ENCODE peak calls at places on chromosomes 13 and 19, in nine cellular contexts. C is psoas muscle; I is fibroblast of lung; Y is GM23338; D is mammary epithelial cell; G is right lobe of liver; U is H1; A is left lung; N is CD4-positive, alpha-beta T cell. E is an unnamed sample. For H3K27me3, the result is how much of the 10 kb centered on the place peaks cover.

GRCh38 chr13:20174656-20175405 is 14.0 kb upstream of the GJA3 start:
- DNase-seq in Y (no peak), G (no peak), N (no peak), C (peak), U (no peak), I (peak), A (peak), D (peak), E (peak)

GRCh38 chr19:29577662-29577963 is 28.5 kb upstream of the POP4 start:
- DNase-seq in N (no peak), I (no peak), A (no peak), D (no peak), C (no peak), Y (no peak), G (no peak), U (no peak), E (no peak)

GRCh38 chr19:55912916-55913315 is 19.2 kb downstream of the NLRP13 start:
- DNase-seq in A (no peak), N (no peak), U (no peak), I (no peak), D (no peak), C (no peak), G (no peak), Y (no peak), E (no peak)

GRCh38 chr19:516884-517424 is 9.7 kb downstream of the TPGS1 start:
- DNase-seq in G (no peak), U (no peak), I (no peak), N (no peak), A (no peak), C (no peak), Y (no peak), D (no peak), E (no peak)

GRCh38 chr13:42174344-42175162 is 97.4 kb upstream of the AKAP11 start:
- DNase-seq in A (no peak), G (no peak), Y (peak), U (no peak), N (no peak), C (no peak), I (peak), D (no peak), E (no peak)

GRCh38 chr19:55299991-55300390 is 16.2 kb downstream of the BRSK1 start:
- DNase-seq in G (no peak), U (no peak), A (no peak), D (no peak), N (no peak), Y (no peak), I (no peak), C (no peak), E (no peak)

GRCh38 chr19:34555447-34555846 is 73.9 kb downstream of the WTIP start:
- DNase-seq in I (peak), C (no peak), N (no peak), Y (peak), G (no peak), U (no peak), A (no peak), D (peak), E (peak)

GRCh38 chr13:106566682-106567420 is 1.1 kb downstream of the ARGLU1 start:
- DNase-seq in G (peak), D (peak), A (peak), I (peak), Y (peak), C (peak), N (peak), U (no peak), E (peak)

GRCh38 chr19:38514812-38515633 is 81.5 kb downstream of the RYR1 start:
- DNase-seq in U (peak), N (peak), G (peak), A (peak), Y (peak), D (peak), C (peak), I (peak), E (peak)

GRCh38 chr13:96003304-96003703 is 49.9 kb downstream of the UGGT2 start:
- DNase-seq in I (peak), A (no peak), U (no peak), C (no peak), D (peak), G (no peak), N (no peak), Y (peak), E (no peak)

GRCh38 chr19:38667552-38668205 is 20.2 kb downstream of the ACTN4 start:
- DNase-seq in N (no peak), C (no peak), A (no peak), Y (no peak), I (peak), D (no peak), U (no peak), G (no peak), E (no peak)

GRCh38 chr13:75621147-75621546 is 15.0 kb upstream of the LMO7 start:
- DNase-seq in I (no peak), D (no peak), A (no peak), U (no peak), C (no peak), Y (no peak), N (no peak), G (no peak), E (no peak)

GRCh38 chr13:43388282-43389034 is 365.1 kb downstream of the DNAJC15 start:
- DNase-seq in N (no peak), Y (no peak), D (peak), G (no peak), A (no peak), C (no peak), I (no peak), U (no peak), E (peak)

GRCh38 chr13:62781866-62782265 is 1366.2 kb upstream of the PCDH20 start:
- DNase-seq in N (no peak), G (no peak), Y (no peak), A (no peak), I (no peak), C (no peak), U (no peak), D (no peak), E (no peak)

GRCh38 chr13:30033681-30034447 is 183.4 kb upstream of the UBL3 start:
- DNase-seq in C (no peak), I (peak), A (no peak), G (no peak), Y (no peak), U (no peak), D (peak), N (no peak), E (no peak)

GRCh38 chr13:110250258-110250891 is 56.6 kb downstream of the COL4A1 start:
- DNase-seq in I (peak), D (peak), A (no peak), N (no peak), Y (no peak), C (peak), U (peak), G (no peak), E (peak)

DNA sequence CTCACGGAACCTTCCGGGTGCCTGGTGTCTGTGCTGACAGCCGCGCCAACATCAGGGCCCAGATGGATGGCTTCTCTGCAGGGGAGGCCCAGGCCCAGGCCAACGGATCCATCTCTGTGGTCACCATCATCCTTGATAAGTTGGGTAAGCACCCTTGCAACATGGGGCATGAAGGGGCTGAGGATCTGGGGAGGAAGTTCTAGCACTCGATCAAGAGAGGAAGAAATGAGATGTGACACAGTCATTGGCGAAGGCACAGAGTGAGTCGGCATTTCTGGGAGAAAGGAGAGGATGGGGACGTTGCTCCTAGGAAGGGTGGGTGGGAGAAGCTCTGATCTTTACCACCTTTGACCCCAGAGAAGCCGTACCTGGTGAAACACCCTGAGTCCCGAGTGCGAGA is 4.4 kb downstream of the CILP2 start:
- DNase-seq in G (no peak), Y (no peak), N (no peak), D (no peak), U (no peak), A (no peak), I (no peak), C (no peak), E (no peak)
- H3K27ac ChIP-seq in G (no peak), Y (no peak), N (no peak), D (no peak), U (no peak), A (peak), I (no peak), C (no peak), E (no peak)

GRCh38 chr19:41994521-41994971 is 516 bp upstream of the ATP1A3 start:
- DNase-seq in C (no peak), N (no peak), D (no peak), A (no peak), U (no peak), Y (no peak), I (no peak), G (no peak), E (no peak)
- H3K27me3 ChIP-seq in C (under half), N (under half), D (under half), A (half or more), U (half or more), Y (under half), I (under half), G (under half), E (under half)

GRCh38 chr19:3573162-3573857 is 566 bp downstream of the HMG20B start:
- DNase-seq in U (peak), D (no peak), G (peak), C (peak), Y (peak), I (no peak), A (no peak), N (no peak), E (peak)
- H3K27ac ChIP-seq in U (peak), D (peak), G (peak), C (peak), Y (no peak), I (peak), A (peak), N (peak), E (peak)

GRCh38 chr19:1734328-1734966 is 18.9 kb upstream of the ONECUT3 start:
- DNase-seq in A (no peak), C (no peak), D (no peak), Y (no peak), I (no peak), N (no peak), G (no peak), U (no peak), E (no peak)

GRCh38 chr19:1739960-1740629 is 13.2 kb upstream of the ONECUT3 start:
- DNase-seq in I (no peak), C (no peak), D (no peak), N (no peak), U (no peak), Y (no peak), G (no peak), A (no peak), E (no peak)

GRCh38 chr19:1736916-1737315 is 16.4 kb upstream of the ONECUT3 start:
- DNase-seq in U (no peak), I (no peak), Y (no peak), C (no peak), D (no peak), A (no peak), G (no peak), N (no peak), E (no peak)

GRCh38 chr19:1736280-1736679 is 17.0 kb upstream of the ONECUT3 start:
- DNase-seq in C (no peak), G (no peak), D (no peak), Y (no peak), N (no peak), I (no peak), U (no peak), A (no peak), E (no peak)
- H3K27me3 ChIP-seq in C (under half), G (under half), D (under half), Y (under half), N (under half), I (under half), U (under half), A (half or more), E (under half)

DNA sequence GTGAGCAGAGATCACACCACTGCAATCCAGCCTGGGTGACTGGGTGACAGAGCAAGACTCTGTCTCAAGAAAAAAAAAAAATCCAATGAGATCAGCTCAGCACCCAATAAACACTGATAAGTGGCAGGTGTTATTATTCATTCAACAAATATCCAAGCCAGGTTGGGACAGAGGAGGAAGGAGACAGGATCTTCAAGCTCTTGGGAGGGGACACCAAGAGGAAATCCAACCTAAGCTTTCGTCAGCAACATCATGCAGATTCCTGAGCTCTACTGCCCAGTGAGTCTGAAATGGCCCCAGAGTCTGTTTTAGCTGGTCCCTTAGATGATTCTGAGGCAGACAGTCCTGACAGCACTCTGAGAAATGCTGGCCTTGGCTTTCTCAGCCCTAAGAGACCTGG is 7.7 kb downstream of the RFX1 start:
- DNase-seq in A (no peak), N (no peak), I (no peak), Y (no peak), U (no peak), G (no peak), C (no peak), D (no peak), E (no peak)
- H3K27ac ChIP-seq in A (no peak), N (no peak), I (no peak), Y (no peak), U (no peak), G (no peak), C (no peak), D (no peak), E (no peak)

GRCh38 chr19:35587326-35587725 is 1.4 kb downstream of the PMIS2 start:
- DNase-seq in C (no peak), D (no peak), N (no peak), U (no peak), Y (no peak), I (no peak), G (no peak), A (no peak), E (no peak)
- H3K27me3 ChIP-seq in C (under half), D (under half), N (under half), U (under half), Y (under half), I (under half), G (under half), A (under half), E (under half)

GRCh38 chr13:79547211-79547610 is 66.3 kb downstream of the NDFIP2 start:
- DNase-seq in G (no peak), D (no peak), N (no peak), I (no peak), A (no peak), C (no peak), U (no peak), Y (no peak), E (no peak)

GRCh38 chr13:79549355-79550106 is 68.6 kb downstream of the NDFIP2 start:
- DNase-seq in C (no peak), G (no peak), U (no peak), N (no peak), A (no peak), D (no peak), Y (no peak), I (peak), E (no peak)

GRCh38 chr13:79547821-79548220 is 66.9 kb downstream of the NDFIP2 start:
- DNase-seq in A (no peak), I (no peak), G (no peak), Y (no peak), C (no peak), N (no peak), D (no peak), U (no peak), E (no peak)

GRCh38 chr13:79543883-79544282 is 62.9 kb downstream of the NDFIP2 start:
- DNase-seq in U (no peak), I (no peak), G (no peak), N (no peak), C (no peak), Y (no peak), D (no peak), A (no peak), E (no peak)

GRCh38 chr13:79548886-79549285 is 67.9 kb downstream of the NDFIP2 start:
- DNase-seq in N (no peak), D (peak), C (no peak), A (no peak), U (no peak), I (peak), G (no peak), Y (no peak), E (no peak)
- H3K27ac ChIP-seq in N (no peak), D (peak), C (no peak), A (no peak), U (no peak), I (no peak), G (no peak), Y (no peak), E (no peak)

DNA sequence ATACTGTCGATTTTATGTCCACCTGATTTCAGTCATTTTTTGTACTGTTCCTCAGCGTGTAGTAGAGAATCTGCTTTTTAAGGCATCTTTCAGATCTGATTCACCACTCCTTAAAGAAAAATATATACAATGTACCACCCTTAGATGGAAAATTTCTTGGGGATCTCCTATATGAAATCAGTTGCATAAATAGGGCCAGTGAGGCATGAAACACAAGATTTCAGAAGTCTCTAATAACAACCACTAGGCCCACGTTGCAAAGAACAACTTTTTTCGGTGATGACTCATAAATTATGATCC is 1.4 kb downstream of the USP12 start:
- DNase-seq in N (no peak), Y (no peak), I (peak), C (no peak), A (no peak), D (peak), G (no peak), U (no peak), E (no peak)
- H3K27me3 ChIP-seq in N (under half), Y (under half), I (under half), C (under half), A (under half), D (under half), G (under half), U (under half), E (under half)

GRCh38 chr19:3358392-3358918 is 7.9 kb upstream of the NFIC start:
- DNase-seq in U (no peak), D (no peak), I (no peak), N (no peak), G (no peak), A (no peak), Y (no peak), C (no peak), E (peak)

GRCh38 chr19:3358919-3359849 is 7.2 kb upstream of the NFIC start:
- DNase-seq in D (no peak), G (peak), U (no peak), C (peak), A (peak), N (peak), Y (peak), I (peak), E (peak)

GRCh38 chr19:3357731-3358391 is 8.5 kb upstream of the NFIC start:
- DNase-seq in U (no peak), D (no peak), Y (peak), C (no peak), G (no peak), N (no peak), I (no peak), A (no peak), E (no peak)

GRCh38 chr19:3356805-3357204 is 9.6 kb upstream of the NFIC start:
- DNase-seq in A (no peak), I (no peak), C (no peak), D (no peak), G (no peak), Y (no peak), U (no peak), N (no peak), E (no peak)

DNA sequence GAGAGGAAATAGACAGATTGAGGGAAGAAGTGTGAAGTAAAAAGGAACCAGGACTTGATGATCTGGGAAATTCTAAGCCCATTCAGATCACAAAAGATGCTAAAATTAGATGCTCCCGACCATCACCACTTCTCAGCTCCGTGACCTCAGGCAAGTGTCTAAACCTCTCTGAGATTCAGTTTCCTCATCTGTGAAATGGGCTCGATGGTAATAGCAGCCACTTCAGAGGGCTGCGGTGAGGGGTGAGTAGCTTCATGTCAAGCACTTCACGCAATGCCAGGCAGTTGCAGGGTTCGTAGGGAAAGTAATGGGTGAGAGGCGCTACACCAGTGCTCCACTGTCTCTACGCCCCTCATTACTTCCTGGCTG is 9.0 kb upstream of the NFIC start:
- DNase-seq in G (no peak), C (no peak), N (no peak), A (no peak), Y (no peak), I (no peak), U (no peak), D (no peak), E (no peak)
- H3K27ac ChIP-seq in G (no peak), C (no peak), N (no peak), A (no peak), Y (no peak), I (no peak), U (no peak), D (no peak), E (peak)

DNA sequence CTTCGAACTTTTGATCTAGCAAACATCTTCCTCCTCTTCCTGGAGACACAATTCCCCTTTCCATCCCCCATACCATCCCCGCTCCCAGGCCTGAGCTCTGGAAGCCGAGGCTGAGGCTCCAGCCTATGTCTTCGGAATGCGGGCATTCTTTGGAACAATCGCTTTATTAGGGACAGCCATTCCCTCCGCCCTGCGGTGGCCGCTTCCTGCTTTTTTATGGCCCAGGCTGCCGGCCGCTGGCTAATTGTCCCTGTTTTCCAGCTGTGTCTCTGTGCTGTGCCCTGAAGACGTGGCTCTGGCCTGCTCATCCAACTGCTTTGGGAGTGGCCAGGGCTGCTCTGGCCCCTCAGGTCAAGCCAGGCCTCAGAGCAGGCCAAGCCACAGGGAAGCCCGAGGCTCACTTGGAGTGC is 2.1 kb upstream of the CDX2 start:
- DNase-seq in Y (peak), A (no peak), I (no peak), D (no peak), C (no peak), U (peak), G (no peak), N (no peak), E (no peak)
- H3K27me3 ChIP-seq in Y (half or more), A (half or more), I (half or more), D (half or more), C (under half), U (half or more), G (under half), N (half or more), E (under half)